ENCODE peak calls at places on chromosomes 3 and 15, in six cellular contexts. M is MG63, I is COR-L47, T is nephron progenitor cell, V is HuH-7, Z is hypothalamus. P is an unnamed sample.

GRCh38 chr15:59290311-59291213 is 82.1 kb downstream of the MYO1E start:
- DNase-seq in M (no peak), I (no peak), T (no peak), V (no peak), Z (peak; percentile 64), P (no peak)

GRCh38 chr15:84823580-84823878 is 6.4 kb downstream of the ALPK3 start:
- DNase-seq in M (no peak), I (no peak), T (no peak), V (no peak), Z (no peak), P (no peak)

GRCh38 chr3:64129106-64129505 is 96.2 kb downstream of the PRICKLE2 start:
- DNase-seq in M (no peak), I (no peak), T (no peak), V (no peak), Z (no peak), P (no peak)

GRCh38 chr3:179020112-179020511 is 51.5 kb downstream of the ZMAT3 start:
- DNase-seq in M (no peak), I (peak; percentile 12), T (no peak), V (no peak), Z (no peak), P (no peak)

GRCh38 chr3:63067999-63068645 is 192.9 kb upstream of the CADPS start:
- DNase-seq in M (no peak), I (no peak), T (peak; percentile 69), V (no peak), Z (no peak), P (no peak)

GRCh38 chr3:45041666-45042065 is 15.6 kb downstream of the CLEC3B start:
- DNase-seq in M (no peak), I (no peak), T (no peak), V (no peak), Z (no peak), P (no peak)

GRCh38 chr3:42476225-42477160 is 25.9 kb upstream of the VIPR1 start:
- DNase-seq in M (peak; percentile 49), I (peak; percentile 7), T (no peak), V (no peak), Z (no peak), P (no peak)

GRCh38 chr3:73467211-73467610 is 157.5 kb downstream of the PDZRN3 start:
- DNase-seq in M (no peak), I (peak; percentile 42), T (no peak), V (no peak), Z (no peak), P (no peak)

GRCh38 chr3:39982665-39983357 is 173.4 kb downstream of the MYRIP start:
- DNase-seq in M (no peak), I (no peak), T (no peak), V (no peak), Z (no peak), P (no peak)

GRCh38 chr3:20406621-20407020 is 220.6 kb upstream of the SGO1 start:
- DNase-seq in M (no peak), I (no peak), T (no peak), V (no peak), Z (no peak), P (no peak)

GRCh38 chr3:16319307-16319706 is 54.3 kb downstream of the OXNAD1 start:
- DNase-seq in M (no peak), I (peak; percentile 8), T (no peak), V (peak; percentile 59), Z (no peak), P (no peak)

GRCh38 chr3:160105902-160106584 is 117.4 kb downstream of the IL12A start:
- DNase-seq in M (no peak), I (no peak), T (no peak), V (no peak), Z (no peak), P (no peak)

GRCh38 chr15:78708713-78709112 is 67.7 kb upstream of the CHRNB4 start:
- DNase-seq in M (no peak), I (no peak), T (no peak), V (no peak), Z (no peak), P (no peak)

GRCh38 chr3:140529096-140529495 is 148.8 kb upstream of the TRIM42 start:
- DNase-seq in M (peak; percentile 55), I (no peak), T (no peak), V (no peak), Z (no peak), P (no peak)

GRCh38 chr3:5384557-5384956 is 197.1 kb downstream of the EDEM1 start:
- DNase-seq in M (no peak), I (no peak), T (no peak), V (no peak), Z (no peak), P (no peak)

GRCh38 chr3:41900265-41900664 is 61.6 kb downstream of the ULK4 start:
- DNase-seq in M (peak; percentile 82), I (no peak), T (no peak), V (no peak), Z (peak; percentile 11), P (no peak)

GRCh38 chr3:53354945-53355498 is 7.7 kb upstream of the DCP1A start:
- DNase-seq in M (no peak), I (no peak), T (no peak), V (no peak), Z (no peak), P (no peak)

GRCh38 chr15:70344666-70345065 is 246.9 kb upstream of the TLE3 start:
- DNase-seq in M (no peak), I (peak; percentile 74), T (no peak), V (no peak), Z (no peak), P (peak; percentile 85)

GRCh38 chr3:71311320-71312046 is 272.0 kb downstream of the FOXP1 start:
- DNase-seq in M (no peak), I (no peak), T (no peak), V (no peak), Z (no peak), P (no peak)

GRCh38 chr3:123120546-123120945 is 53.7 kb downstream of the PDIA5 start:
- DNase-seq in M (no peak), I (no peak), T (no peak), V (no peak), Z (no peak), P (no peak)

GRCh38 chr3:130933801-130934345 is 40.0 kb downstream of the ATP2C1 start:
- DNase-seq in M (no peak), I (no peak), T (no peak), V (no peak), Z (no peak), P (no peak)